ENCODE peak calls at places on chromosomes 6 and 20, in ten cellular contexts. H, L, N, E, I, U, V, G, S and C are unnamed samples.

GRCh38 chr6:72374864-72375263 is 247.0 kb upstream of the KCNQ5 start:
- DNase-seq in H (no peak), L (no peak), N (no peak), E (no peak), I (no peak), U (no peak), V (no peak), G (peak; percentile 8), S (peak; percentile 53), C (no peak)

GRCh38 chr6:43247115-43247999 is 4.1 kb downstream of the TTBK1 start:
- DNase-seq in H (peak; percentile 88), L (peak; percentile 56), N (no peak), E (peak; percentile 87), I (peak; percentile 51), U (peak; percentile 89), V (peak; percentile 71), G (peak; percentile 85), S (peak; percentile 95), C (peak; percentile 72)

GRCh38 chr20:32570401-32571190 is 14.5 kb downstream of the NOL4L start:
- DNase-seq in H (no peak), L (no peak), N (no peak), E (no peak), I (no peak), U (no peak), V (no peak), G (no peak), S (peak; percentile 56), C (no peak)

GRCh38 chr6:30743099-30744053 is 889 bp upstream of the FLOT1 start:
- DNase-seq in H (peak; percentile 63), L (no peak), N (no peak), E (no peak), I (no peak), U (peak; percentile 70), V (peak; percentile 42), G (no peak), S (no peak), C (no peak)

GRCh38 chr20:4151991-4152695 is 136.8 kb upstream of the RNF24 start:
- DNase-seq in H (no peak), L (no peak), N (no peak), E (no peak), I (no peak), U (no peak), V (no peak), G (no peak), S (no peak), C (no peak)

GRCh38 chr20:14410869-14411555 is 73.6 kb upstream of the FLRT3 start:
- DNase-seq in H (no peak), L (no peak), N (no peak), E (no peak), I (no peak), U (no peak), V (no peak), G (no peak), S (no peak), C (no peak)

GRCh38 chr20:59775221-59776055 is 158.0 kb downstream of the SYCP2 start:
- DNase-seq in H (no peak), L (no peak), N (no peak), E (no peak), I (no peak), U (no peak), V (no peak), G (no peak), S (no peak), C (no peak)

GRCh38 chr20:51725584-51726176 is 42.5 kb downstream of the ATP9A start:
- DNase-seq in H (no peak), L (no peak), N (no peak), E (no peak), I (no peak), U (no peak), V (no peak), G (no peak), S (no peak), C (no peak)

GRCh38 chr6:169799474-169799926 is 48.1 kb downstream of the ERMARD start:
- DNase-seq in H (no peak), L (no peak), N (no peak), E (no peak), I (no peak), U (no peak), V (no peak), G (no peak), S (no peak), C (no peak)

GRCh38 chr6:117547688-117548621 is 54.4 kb downstream of the GOPC start:
- DNase-seq in H (no peak), L (no peak), N (peak; percentile 41), E (peak; percentile 18), I (no peak), U (peak; percentile 59), V (peak; percentile 74), G (no peak), S (peak; percentile 84), C (peak; percentile 79)

GRCh38 chr6:125798734-125799510 is 8.2 kb downstream of the NCOA7 start:
- DNase-seq in H (no peak), L (no peak), N (no peak), E (no peak), I (no peak), U (no peak), V (no peak), G (no peak), S (no peak), C (no peak)

GRCh38 chr20:51172558-51173428 is 149.9 kb upstream of the KCNG1 start:
- DNase-seq in H (peak; percentile 10), L (no peak), N (no peak), E (no peak), I (peak; percentile 6), U (no peak), V (no peak), G (no peak), S (peak; percentile 55), C (no peak)

GRCh38 chr6:30981942-30982772 is 1.4 kb upstream of the MUC21 start:
- DNase-seq in H (peak; percentile 79), L (no peak), N (no peak), E (no peak), I (peak; percentile 81), U (no peak), V (peak; percentile 10), G (peak; percentile 21), S (peak; percentile 88), C (no peak)

GRCh38 chr6:135182120-135182992 is 1.2 kb downstream of the MYB start:
- DNase-seq in H (peak; percentile 48), L (peak; percentile 3), N (no peak), E (peak; percentile 46), I (no peak), U (peak; percentile 72), V (peak; percentile 22), G (peak; percentile 26), S (peak; percentile 48), C (peak; percentile 41)

GRCh38 chr6:134132494-134133141 is 80.2 kb upstream of the SLC2A12 start:
- DNase-seq in H (no peak), L (no peak), N (no peak), E (no peak), I (peak; percentile 7), U (no peak), V (peak; percentile 4), G (no peak), S (no peak), C (no peak)

GRCh38 chr20:32960222-32960518 is 44.1 kb downstream of the SUN5 start:
- DNase-seq in H (no peak), L (no peak), N (no peak), E (no peak), I (no peak), U (no peak), V (no peak), G (no peak), S (no peak), C (no peak)

GRCh38 chr6:56509031-56509430 is 133.7 kb downstream of the DST start:
- DNase-seq in H (no peak), L (no peak), N (no peak), E (no peak), I (no peak), U (no peak), V (no peak), G (no peak), S (no peak), C (no peak)

GRCh38 chr6:61044011-61044410 is 1242.0 kb downstream of the KHDRBS2 start:
- DNase-seq in H (no peak), L (no peak), N (no peak), E (no peak), I (no peak), U (no peak), V (no peak), G (no peak), S (no peak), C (no peak)

GRCh38 chr6:53846250-53846649 is 51.4 kb downstream of the LRRC1 start:
- DNase-seq in H (no peak), L (no peak), N (no peak), E (no peak), I (no peak), U (no peak), V (no peak), G (no peak), S (no peak), C (no peak)

GRCh38 chr20:59784365-59785117 is 148.9 kb downstream of the SYCP2 start:
- DNase-seq in H (no peak), L (no peak), N (no peak), E (no peak), I (no peak), U (no peak), V (no peak), G (no peak), S (no peak), C (no peak)

GRCh38 chr6:142903806-142904205 is 41.2 kb downstream of the HIVEP2 start:
- DNase-seq in H (no peak), L (no peak), N (no peak), E (no peak), I (peak; percentile 19), U (no peak), V (no peak), G (no peak), S (no peak), C (no peak)

GRCh38 chr20:60011512-60012507 is 53.6 kb downstream of the CDH26 start:
- DNase-seq in H (peak; percentile 9), L (no peak), N (no peak), E (peak; percentile 90), I (no peak), U (no peak), V (no peak), G (no peak), S (no peak), C (peak; percentile 75)

GRCh38 chr6:62283828-62284411 is 2.1 kb downstream of the KHDRBS2 start:
- DNase-seq in H (peak; percentile 37), L (no peak), N (no peak), E (no peak), I (peak; percentile 54), U (no peak), V (peak; percentile 21), G (peak; percentile 50), S (peak; percentile 60), C (no peak)

GRCh38 chr20:38245753-38246152 is 14.8 kb downstream of the KIAA1755 start:
- DNase-seq in H (no peak), L (no peak), N (no peak), E (no peak), I (no peak), U (no peak), V (no peak), G (no peak), S (no peak), C (no peak)

GRCh38 chr6:159075506-159076100 is 30.8 kb upstream of the TAGAP start:
- DNase-seq in H (peak; percentile 22), L (no peak), N (no peak), E (no peak), I (peak; percentile 16), U (no peak), V (no peak), G (no peak), S (peak; percentile 17), C (no peak)

GRCh38 chr6:115393821-115394220 is 666.9 kb downstream of the FRK start:
- DNase-seq in H (no peak), L (no peak), N (no peak), E (no peak), I (no peak), U (peak; percentile 15), V (no peak), G (no peak), S (no peak), C (no peak)

GRCh38 chr6:133945158-133945557 is 7.9 kb upstream of the TBPL1 start:
- DNase-seq in H (no peak), L (no peak), N (no peak), E (no peak), I (peak; percentile 27), U (no peak), V (no peak), G (no peak), S (peak; percentile 48), C (peak; percentile 5)

GRCh38 chr6:50815436-50816114 is 3.1 kb upstream of the TFAP2B start:
- DNase-seq in H (peak; percentile 37), L (no peak), N (peak; percentile 2), E (no peak), I (peak; percentile 33), U (no peak), V (peak; percentile 41), G (no peak), S (no peak), C (no peak)